ENCODE peak calls at places on chromosomes 11 and 22, in seven cellular contexts. U is choroid plexus epithelial cell, E is GM20000, G is pancreas, P is HFFc6, H is left ventricle myocardium inferior, D is esophagus muscularis mucosa. Z is an unnamed sample.

GRCh38 chr11:12914401-12914912 is 94.7 kb upstream of the RASSF10 start:
- DNase-seq in U (peak), E (no peak), P (peak), D (no peak), G (peak), H (peak), Z (peak)

GRCh38 chr11:65869643-65870306 is 2.8 kb downstream of the EFEMP2 start:
- DNase-seq in H (peak), P (no peak), E (no peak), D (no peak), G (no peak), U (no peak), Z (no peak)

GRCh38 chr11:28144808-28145207 is 36.6 kb downstream of the METTL15 start:
- DNase-seq in G (no peak), P (no peak), D (no peak), E (no peak), U (peak), H (no peak), Z (peak)

GRCh38 chr11:96658436-96658835 is 268.6 kb downstream of the JRKL start:
- DNase-seq in U (no peak), H (no peak), P (no peak), G (no peak), E (no peak), D (no peak), Z (no peak)

GRCh38 chr11:95154514-95154913 is 64.9 kb downstream of the ENDOD1 start:
- DNase-seq in G (peak), P (no peak), U (peak), E (peak), D (no peak), H (no peak), Z (peak)

GRCh38 chr22:44884968-44885805 is 124.6 kb downstream of the PHF21B start:
- DNase-seq in G (no peak), D (no peak), U (no peak), P (no peak), H (no peak), E (no peak), Z (peak)

GRCh38 chr22:25536578-25536977 is 27.9 kb upstream of the GRK3 start:
- DNase-seq in E (no peak), P (no peak), H (no peak), D (no peak), G (no peak), U (no peak), Z (no peak)

GRCh38 chr22:20430101-20430640 is 7.5 kb downstream of the SCARF2 start:
- DNase-seq in D (no peak), E (peak), H (no peak), G (no peak), P (no peak), U (no peak), Z (no peak)

GRCh38 chr22:42548597-42549328 is 5.0 kb upstream of the SERHL2 start:
- DNase-seq in D (no peak), H (no peak), P (no peak), U (no peak), E (no peak), G (no peak), Z (no peak)

GRCh38 chr11:67519726-67520125 is 3.5 kb downstream of the CABP2 start:
- DNase-seq in D (no peak), P (no peak), H (no peak), U (no peak), E (no peak), G (no peak), Z (no peak)

GRCh38 chr11:15695096-15695721 is 580.5 kb downstream of the INSC start:
- DNase-seq in H (no peak), G (no peak), P (no peak), D (peak), E (no peak), U (no peak), Z (no peak)

DNA sequence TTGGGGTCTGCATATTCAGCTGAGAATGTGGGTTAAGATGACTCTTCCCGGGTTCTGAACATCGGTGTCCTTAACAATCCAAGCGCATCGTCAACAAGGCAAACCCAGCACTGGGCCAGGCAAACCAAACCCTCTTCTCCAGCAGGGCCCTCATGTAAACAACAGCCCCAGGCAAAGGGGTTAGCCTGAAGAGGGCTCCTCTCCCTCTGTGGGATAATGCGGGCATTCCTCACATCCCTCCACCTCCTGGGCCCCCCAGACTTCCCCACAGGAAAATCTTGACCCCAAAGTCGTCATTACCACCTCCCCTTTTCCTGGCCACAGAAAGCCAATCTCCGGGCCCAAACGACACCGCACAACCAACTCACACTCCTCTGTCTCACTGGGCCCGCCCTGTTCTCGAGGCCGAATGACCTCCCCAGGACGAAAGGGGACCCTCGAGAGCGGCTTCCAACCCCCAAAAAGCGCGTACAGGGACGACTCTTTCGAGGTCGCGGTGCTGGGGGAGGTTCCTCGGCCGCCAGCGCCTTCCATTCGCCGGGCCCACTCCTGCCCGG is 561 bp downstream of the DDB1 start:
- DNase-seq in U (peak), D (no peak), G (no peak), E (no peak), H (no peak), P (peak), Z (peak)
- TF ChIP-seq CTCF in U (no peak), D (no peak), G (no peak), E (no peak), H (no peak), P (no peak), Z (no peak)

GRCh38 chr11:122592641-122593040 is 62.9 kb upstream of the UBASH3B start:
- DNase-seq in U (no peak), E (no peak), D (no peak), G (no peak), H (no peak), P (no peak), Z (no peak)
- TF ChIP-seq CTCF in U (no peak), E (no peak), D (no peak), G (no peak), H (no peak), P (no peak), Z (no peak)

GRCh38 chr22:24302591-24302990 is 32.0 kb downstream of the SPECC1L start:
- DNase-seq in E (no peak), U (no peak), D (no peak), H (no peak), P (no peak), G (no peak), Z (no peak)

GRCh38 chr22:24303007-24303406 is 32.4 kb downstream of the SPECC1L start:
- DNase-seq in D (no peak), G (no peak), P (no peak), H (no peak), E (no peak), U (no peak), Z (no peak)

GRCh38 chr22:24305260-24305692 is 34.6 kb downstream of the SPECC1L start:
- DNase-seq in U (peak), D (no peak), E (no peak), G (no peak), H (no peak), P (peak), Z (no peak)

DNA sequence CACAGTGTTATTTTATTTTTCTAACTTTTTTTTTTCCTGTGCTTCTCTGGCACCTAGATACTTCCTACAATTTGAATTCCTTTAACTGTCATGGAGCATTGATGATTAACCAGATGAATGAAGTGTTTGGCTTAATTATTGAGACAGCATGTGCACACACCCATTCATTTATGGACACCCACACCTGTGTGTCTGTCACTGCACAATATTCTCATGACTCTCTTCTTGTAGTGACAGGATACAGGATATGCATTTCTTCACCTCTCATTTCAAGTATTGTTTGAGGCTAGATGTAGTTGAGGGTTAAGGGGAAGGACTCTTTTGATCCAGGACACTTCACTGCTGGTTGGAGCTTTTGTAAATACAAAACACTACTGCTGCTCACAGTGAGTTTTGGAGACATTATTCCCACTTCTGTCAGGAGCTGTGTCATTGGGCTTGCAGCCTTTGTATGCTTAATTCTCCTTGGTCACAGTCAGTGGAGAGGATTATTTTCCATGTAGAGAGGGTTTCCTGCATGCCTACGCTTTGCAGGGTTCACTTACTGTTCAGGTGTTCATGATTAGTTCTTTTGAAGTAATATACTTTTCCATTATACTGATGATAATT is 33.5 kb downstream of the SPECC1L start:
- DNase-seq in E (no peak), D (no peak), H (no peak), P (no peak), U (no peak), G (no peak), Z (no peak)
- TF ChIP-seq CTCF in E (no peak), D (no peak), H (no peak), P (no peak), U (no peak), G (no peak), Z (no peak)

GRCh38 chr22:40042312-40042711 is 47.6 kb downstream of the FAM83F start:
- DNase-seq in U (no peak), H (no peak), D (no peak), P (no peak), E (no peak), G (no peak), Z (no peak)

GRCh38 chr22:40044102-40044869 is 49.5 kb downstream of the FAM83F start:
- DNase-seq in U (peak), G (peak), D (peak), E (peak), P (peak), H (peak), Z (peak)

GRCh38 chr22:40041738-40042137 is 47.0 kb downstream of the FAM83F start:
- DNase-seq in D (no peak), G (no peak), P (no peak), E (no peak), U (no peak), H (no peak), Z (no peak)

GRCh38 chr22:40043793-40044101 is 49.0 kb downstream of the FAM83F start:
- DNase-seq in G (no peak), D (no peak), U (no peak), P (no peak), H (no peak), E (no peak), Z (no peak)

GRCh38 chr22:40043086-40043485 is 48.3 kb downstream of the FAM83F start:
- DNase-seq in D (no peak), H (no peak), U (no peak), P (no peak), G (peak), E (no peak), Z (peak)
- TF ChIP-seq CTCF in D (no peak), H (no peak), U (no peak), P (no peak), G (no peak), E (no peak), Z (no peak)

GRCh38 chr11:33719587-33719986 is 16.6 kb downstream of the CD59 start:
- DNase-seq in P (no peak), E (no peak), U (no peak), G (no peak), H (no peak), D (no peak), Z (no peak)

GRCh38 chr11:33721291-33721840 is 14.9 kb downstream of the CD59 start:
- DNase-seq in H (no peak), P (peak), E (no peak), G (no peak), D (no peak), U (no peak), Z (peak)

GRCh38 chr11:33716236-33716635 is 15.6 kb upstream of the C11orf91 start:
- DNase-seq in D (no peak), P (peak), H (no peak), U (peak), E (no peak), G (no peak), Z (peak)

GRCh38 chr11:33721984-33722383 is 14.2 kb downstream of the CD59 start:
- DNase-seq in H (no peak), D (no peak), G (no peak), E (no peak), P (no peak), U (no peak), Z (no peak)

DNA sequence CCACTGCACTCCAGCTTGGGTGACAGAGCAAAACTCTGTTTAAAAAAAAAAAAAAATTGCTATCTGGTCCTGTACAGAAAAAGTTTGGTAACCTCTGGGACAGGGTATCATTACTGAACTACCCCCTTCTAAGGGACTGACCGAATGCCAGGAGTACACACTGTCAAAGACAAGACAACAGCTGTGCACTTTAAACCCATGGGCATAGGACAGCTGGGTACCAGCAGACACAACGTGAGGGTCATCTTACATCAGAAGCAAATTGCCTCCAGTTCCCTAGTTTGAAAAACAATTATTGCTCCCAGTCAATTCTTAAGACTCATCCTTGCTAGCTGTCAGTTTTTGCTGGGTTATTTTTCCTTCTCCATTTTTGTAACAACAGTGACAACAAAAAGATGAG is 17.8 kb downstream of the CD59 start:
- DNase-seq in U (no peak), D (no peak), P (no peak), E (no peak), H (no peak), G (no peak), Z (no peak)
- TF ChIP-seq CTCF in U (no peak), D (no peak), P (no peak), E (no peak), H (no peak), G (no peak), Z (no peak)

Z was measured in MCF 10A.